ENCODE peak calls at places on chromosomes 7 and 10, in five cellular contexts. O is testis, Z is fibroblast of villous mesenchyme, U is uterus, G is OCI-LY7. R is an unnamed sample.

GRCh38 chr7:85023066-85023687 is 163.7 kb downstream of the SEMA3D start:
- DNase-seq in O (peak), Z (peak), U (no peak), G (peak), R (no peak)

GRCh38 chr10:122173766-122174435 is 97.2 kb upstream of the BTBD16 start:
- DNase-seq in O (no peak), Z (no peak), U (no peak), G (no peak), R (no peak)

GRCh38 chr7:109745677-109746410 is 1176.2 kb downstream of the DNAJB9 start:
- DNase-seq in O (no peak), Z (no peak), U (no peak), G (no peak), R (no peak)

GRCh38 chr7:76506081-76506440 is 4.3 kb upstream of the UPK3B start:
- DNase-seq in O (no peak), Z (no peak), U (no peak), G (no peak), R (no peak)

GRCh38 chr10:90407116-90407515 is 450.7 kb downstream of the HTR7 start:
- DNase-seq in O (no peak), Z (peak), U (no peak), G (no peak), R (no peak)

GRCh38 chr7:92133133-92133736 is 1.0 kb downstream of the CYP51A1 start:
- DNase-seq in O (no peak), Z (peak), U (no peak), G (no peak), R (no peak)

GRCh38 chr10:97676770-97677581 is 10.1 kb downstream of the AVPI1 start:
- DNase-seq in O (peak), Z (peak), U (peak), G (peak), R (peak)

GRCh38 chr7:19982841-19983835 is 209.7 kb upstream of the TMEM196 start:
- DNase-seq in O (peak), Z (peak), U (peak), G (peak), R (no peak)

GRCh38 chr7:113867325-113867724 is 51.5 kb downstream of the PPP1R3A start:
- DNase-seq in O (no peak), Z (no peak), U (no peak), G (no peak), R (no peak)

GRCh38 chr10:79361721-79362397 is 14.6 kb downstream of the PPIF start:
- DNase-seq in O (no peak), Z (no peak), U (no peak), G (no peak), R (no peak)

GRCh38 chr10:108775911-108776475 is 1147.3 kb downstream of the XPNPEP1 start:
- DNase-seq in O (no peak), Z (peak), U (no peak), G (no peak), R (no peak)

GRCh38 chr7:99876491-99876890 is 342 bp downstream of the OR2AE1 start:
- DNase-seq in O (no peak), Z (no peak), U (no peak), G (no peak), R (no peak)

GRCh38 chr10:11115337-11115736 is 97.7 kb downstream of the CELF2 start:
- DNase-seq in O (no peak), Z (no peak), U (no peak), G (no peak), R (no peak)

GRCh38 chr7:122383934-122384333 is 79.4 kb upstream of the FEZF1 start:
- DNase-seq in O (no peak), Z (no peak), U (no peak), G (no peak), R (peak)

GRCh38 chr7:115888981-115889668 is 141.4 kb downstream of the TFEC start:
- DNase-seq in O (no peak), Z (no peak), U (no peak), G (no peak), R (no peak)

GRCh38 chr7:96415293-96415940 is 93.5 kb upstream of the SLC25A13 start:
- DNase-seq in O (no peak), Z (no peak), U (no peak), G (no peak), R (no peak)

GRCh38 chr10:45261946-45262345 is 53.5 kb downstream of the OR13A1 start:
- DNase-seq in O (no peak), Z (no peak), U (no peak), G (no peak), R (no peak)
- H3K4me3 ChIP-seq in O (no peak), Z (no peak), U (no peak), G (no peak), R (no peak)

GRCh38 chr7:17298102-17298839 is at the start of gene AHR:
- DNase-seq in O (peak), Z (peak), U (peak), G (peak), R (peak)

GRCh38 chr7:17301491-17302101 is 3.1 kb downstream of the AHR start:
- DNase-seq in O (peak), Z (peak), U (no peak), G (peak), R (peak)

GRCh38 chr7:17298840-17299476 is 506 bp downstream of the AHR start:
- DNase-seq in O (peak), Z (peak), U (peak), G (no peak), R (no peak)

GRCh38 chr7:17299477-17299991 is 1.1 kb downstream of the AHR start:
- DNase-seq in O (peak), Z (peak), U (no peak), G (no peak), R (peak)

DNA sequence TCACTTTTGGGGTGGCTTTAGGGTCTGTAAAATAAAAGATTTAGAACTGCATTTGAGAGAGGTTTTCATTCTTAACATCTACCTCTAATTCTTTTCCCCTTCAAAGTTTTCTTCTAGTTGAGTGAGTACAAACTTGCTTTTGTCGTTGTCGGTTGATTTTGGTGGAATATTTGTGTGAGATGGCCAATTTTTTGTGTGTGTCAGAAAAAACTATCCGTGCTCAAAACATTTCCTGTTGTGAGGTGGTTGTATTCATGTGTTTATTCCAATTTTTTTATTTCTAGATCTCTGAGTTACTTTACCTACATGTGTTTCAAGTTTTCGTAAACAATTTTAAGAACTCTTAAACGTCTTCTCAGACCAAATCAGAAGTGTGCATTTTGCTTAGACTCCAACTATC is 1.6 kb downstream of the AHR start:
- DNase-seq in O (no peak), Z (no peak), U (no peak), G (no peak), R (no peak)
- H3K4me3 ChIP-seq in O (peak), Z (peak), U (peak), G (no peak), R (peak)

GRCh38 chr7:130140551-130141160 is 64.5 kb downstream of the TMEM209 start:
- DNase-seq in O (peak), Z (no peak), U (no peak), G (no peak), R (no peak)
- H3K4me3 ChIP-seq in O (peak), Z (no peak), U (peak), G (no peak), R (peak)

DNA sequence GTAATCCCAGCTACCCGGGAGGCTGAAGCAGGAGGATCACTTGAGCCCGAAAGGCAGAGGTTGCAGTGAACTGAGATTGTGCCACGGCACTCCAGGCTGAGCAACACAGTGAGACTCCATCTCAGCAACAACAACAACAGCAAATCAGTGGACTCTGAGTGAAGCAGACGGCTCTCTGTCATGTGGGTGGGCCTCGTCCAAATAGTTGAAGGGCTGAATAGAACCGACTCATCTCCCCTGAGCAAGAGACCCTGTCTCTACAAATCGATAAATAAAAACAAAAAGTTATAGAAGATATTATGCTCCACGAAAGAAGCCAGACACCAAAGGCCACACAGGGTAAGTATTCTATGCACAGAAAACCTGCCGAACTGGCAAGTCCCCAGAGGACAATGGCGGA is 45.9 kb downstream of the UNCX start:
- DNase-seq in O (no peak), Z (no peak), U (no peak), G (no peak), R (no peak)
- H3K4me3 ChIP-seq in O (no peak), Z (no peak), U (no peak), G (no peak), R (no peak)

DNA sequence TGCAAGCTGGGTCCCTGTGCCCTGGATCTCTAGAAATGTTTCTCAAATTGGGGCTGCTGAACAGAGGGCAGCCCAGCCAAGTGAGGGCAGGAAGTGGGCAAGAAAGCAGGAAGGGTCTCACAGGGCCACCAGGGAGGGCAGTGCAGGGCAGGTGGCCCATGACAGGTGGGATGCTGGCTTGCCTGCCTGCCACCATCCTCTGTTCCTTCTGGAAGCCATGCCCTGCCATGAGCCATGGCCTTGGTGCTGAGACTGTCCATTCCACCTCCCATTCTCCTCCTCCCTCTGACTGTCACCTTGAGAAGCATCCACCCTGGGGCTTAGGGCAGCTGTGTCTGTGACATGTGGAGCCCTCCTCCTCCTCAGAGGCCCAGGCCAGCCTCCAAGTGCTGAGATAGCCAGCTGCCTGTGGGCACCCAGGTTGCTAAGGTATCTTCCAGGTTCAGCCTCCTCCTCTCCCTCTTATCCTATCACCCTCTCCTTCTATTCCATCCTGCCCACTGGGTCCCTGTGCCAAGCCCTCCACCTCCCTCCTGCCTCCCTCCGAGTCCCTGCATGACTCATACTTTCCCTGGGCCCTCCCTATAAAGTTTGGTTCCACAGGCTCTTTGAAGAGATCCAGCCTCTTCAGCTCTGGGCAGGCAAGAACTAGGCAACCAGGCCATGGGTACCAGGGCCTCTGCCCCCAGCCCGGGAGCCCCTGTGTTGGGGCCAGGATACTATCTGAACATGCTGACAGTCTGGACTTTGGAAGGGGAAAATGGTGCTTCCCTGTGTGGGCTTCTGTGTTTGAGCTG is 1.3 kb downstream of the VSIR start:
- DNase-seq in O (peak), Z (peak), U (peak), G (no peak), R (no peak)
- H3K4me3 ChIP-seq in O (peak), Z (peak), U (peak), G (no peak), R (peak)

DNA sequence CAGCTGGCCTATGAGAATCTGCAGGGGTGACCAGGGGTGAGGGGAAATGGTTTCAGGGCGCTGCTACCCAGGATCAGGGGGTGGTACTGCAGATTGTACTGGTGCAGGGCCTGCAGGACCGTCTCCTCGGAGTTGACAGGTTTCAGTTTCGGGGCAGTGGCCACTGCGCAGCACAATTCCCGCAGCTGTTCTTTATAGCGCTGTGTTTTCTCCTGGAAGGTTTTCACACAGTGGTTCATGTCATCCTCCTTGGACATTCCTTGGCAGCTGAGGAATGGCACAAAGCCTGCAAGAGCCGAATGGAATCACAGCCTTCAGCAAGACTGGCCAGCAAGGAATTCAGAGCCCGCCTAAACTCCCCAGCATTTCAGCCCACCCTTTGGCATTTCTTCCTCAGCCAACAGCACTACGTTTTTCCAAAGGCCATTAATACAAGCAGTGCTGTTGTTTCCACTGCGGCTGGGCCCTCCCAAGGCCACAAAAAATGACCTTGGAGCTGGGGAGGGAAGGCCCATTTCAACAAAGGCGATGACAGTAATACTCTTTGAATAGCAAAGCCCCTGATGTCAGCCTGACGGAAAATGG is 44.9 kb downstream of the PNLIPRP2 start:
- DNase-seq in O (peak), Z (peak), U (peak), G (no peak), R (no peak)
- H3K4me3 ChIP-seq in O (no peak), Z (peak), U (peak), G (no peak), R (no peak)

GRCh38 chr7:74290590-74290950 is 1.4 kb downstream of the CLIP2 start:
- DNase-seq in O (no peak), Z (no peak), U (no peak), G (no peak), R (no peak)

GRCh38 chr7:74289660-74290589 is 718 bp downstream of the CLIP2 start:
- DNase-seq in O (no peak), Z (no peak), U (peak), G (no peak), R (peak)

GRCh38 chr7:74292757-74293576 is 3.8 kb downstream of the CLIP2 start:
- DNase-seq in O (no peak), Z (no peak), U (no peak), G (no peak), R (no peak)

GRCh38 chr7:74290999-74291441 is 1.8 kb downstream of the CLIP2 start:
- DNase-seq in O (no peak), Z (no peak), U (no peak), G (no peak), R (no peak)

GRCh38 chr7:74291535-74291934 is 2.3 kb downstream of the CLIP2 start:
- DNase-seq in O (no peak), Z (no peak), U (no peak), G (no peak), R (no peak)
- H3K4me3 ChIP-seq in O (no peak), Z (no peak), U (no peak), G (no peak), R (peak)

DNA sequence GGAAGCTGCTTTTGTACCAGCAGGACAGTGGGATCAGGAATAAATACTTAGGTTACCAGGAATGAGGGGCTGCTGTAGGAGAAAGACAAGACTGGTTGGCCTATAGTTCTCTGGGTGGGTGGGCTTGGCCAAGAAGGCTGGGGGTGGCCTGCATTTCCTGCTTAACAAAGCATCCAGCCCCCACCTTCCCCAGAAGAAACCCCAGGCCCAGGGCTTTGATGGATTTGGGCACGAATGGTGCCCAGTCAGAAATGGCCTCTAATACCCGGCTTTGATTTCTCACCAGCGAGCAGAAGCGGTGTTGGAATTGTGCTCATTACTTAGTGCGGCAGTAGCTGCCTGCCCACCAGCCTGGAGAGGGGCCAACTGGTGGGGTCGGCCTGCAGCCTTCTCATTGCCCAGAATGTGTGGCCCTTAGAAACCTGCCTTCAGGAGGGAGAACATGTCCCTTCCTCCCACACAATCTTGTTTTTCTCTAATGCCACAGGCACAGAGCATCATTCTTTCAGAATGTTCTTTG is 2.3 kb downstream of the UNC5B start:
- DNase-seq in O (no peak), Z (no peak), U (no peak), G (no peak), R (no peak)
- H3K4me3 ChIP-seq in O (no peak), Z (peak), U (no peak), G (no peak), R (no peak)

GRCh38 chr7:11776083-11776482 is 55.9 kb downstream of the THSD7A start:
- DNase-seq in O (no peak), Z (no peak), U (no peak), G (no peak), R (no peak)
- H3K4me3 ChIP-seq in O (no peak), Z (no peak), U (no peak), G (no peak), R (no peak)